ENCODE peak calls at places on chromosomes 5 and 9, in six cellular contexts. F is osteocyte, W is endothelial cell, K is HCT116, G is astrocyte of the spinal cord, C is adrenal gland. Y is an unnamed sample.
A peak's percentile ranks its signal among the peaks of the same experiment; 100 is the strongest.

GRCh38 chr5:126865299-126865698 is 88.4 kb downstream of the LMNB1 start:
- DNase-seq in C (no peak), F (no peak), G (peak; percentile 82), K (no peak), W (no peak), Y (no peak)

GRCh38 chr5:109345699-109346098 is 64.1 kb downstream of the PJA2 start:
- DNase-seq in F (no peak), W (no peak), K (no peak), C (no peak), G (no peak), Y (no peak)

GRCh38 chr5:27026059-27026458 is 12.3 kb downstream of the CDH9 start:
- DNase-seq in F (no peak), G (no peak), C (no peak), W (no peak), K (no peak), Y (no peak)

GRCh38 chr5:142561029-142561428 is 124.9 kb downstream of the FGF1 start:
- DNase-seq in K (no peak), F (no peak), C (no peak), G (no peak), W (no peak), Y (no peak)

GRCh38 chr5:128237504-128237903 is 153.9 kb downstream of the SLC12A2 start:
- DNase-seq in K (no peak), F (no peak), G (peak; percentile 65), W (no peak), C (no peak), Y (no peak)

GRCh38 chr5:180609817-180610550 is 18.7 kb upstream of the SCGB3A1 start:
- DNase-seq in F (no peak), W (no peak), K (no peak), C (no peak), G (no peak), Y (no peak)

GRCh38 chr5:170863646-170864045 is 1.8 kb downstream of the RANBP17 start:
- DNase-seq in C (no peak), F (no peak), W (no peak), K (no peak), G (peak; percentile 82), Y (no peak)

GRCh38 chr9:35827486-35827885 is 1.0 kb downstream of the FAM221B start:
- DNase-seq in W (no peak), F (no peak), G (peak; percentile 40), C (no peak), K (no peak), Y (no peak)

GRCh38 chr9:95939472-95939871 is 64.0 kb downstream of the ERCC6L2 start:
- DNase-seq in G (no peak), C (no peak), F (no peak), W (no peak), K (no peak), Y (no peak)

GRCh38 chr9:95936579-95937075 is 61.1 kb downstream of the ERCC6L2 start:
- DNase-seq in W (no peak), K (no peak), F (no peak), C (no peak), G (no peak), Y (no peak)

GRCh38 chr9:95937131-95937530 is 61.6 kb downstream of the ERCC6L2 start:
- DNase-seq in G (no peak), W (no peak), K (no peak), F (no peak), C (no peak), Y (no peak)

GRCh38 chr9:95940265-95940664 is 64.8 kb downstream of the ERCC6L2 start:
- DNase-seq in C (no peak), W (no peak), F (no peak), G (no peak), K (no peak), Y (no peak)

DNA sequence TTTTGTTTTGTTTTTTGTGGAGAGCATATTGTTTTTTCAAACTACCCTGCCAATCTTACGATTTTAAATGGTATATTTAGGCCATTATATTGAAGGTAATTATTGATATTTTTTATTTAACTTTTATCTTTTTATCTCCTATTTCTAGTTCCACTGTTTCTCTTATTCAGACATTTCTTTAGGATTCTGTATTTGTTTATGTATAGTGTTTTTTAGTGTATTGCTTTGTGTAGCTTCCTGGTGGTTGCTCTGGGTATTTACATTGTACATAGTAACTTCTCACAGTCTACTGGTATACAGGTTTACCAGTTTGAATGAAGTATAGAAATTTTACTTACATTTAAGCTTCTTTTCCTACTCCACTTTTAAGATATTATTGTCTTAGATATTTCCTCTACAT is 63.2 kb downstream of the ERCC6L2 start:
- DNase-seq in W (no peak), F (no peak), K (no peak), G (no peak), C (no peak), Y (no peak)
- TF ChIP-seq CTCF in W (peak; percentile 26), F (no peak), K (no peak), G (peak; percentile 24), C (no peak), Y (no peak)

DNA sequence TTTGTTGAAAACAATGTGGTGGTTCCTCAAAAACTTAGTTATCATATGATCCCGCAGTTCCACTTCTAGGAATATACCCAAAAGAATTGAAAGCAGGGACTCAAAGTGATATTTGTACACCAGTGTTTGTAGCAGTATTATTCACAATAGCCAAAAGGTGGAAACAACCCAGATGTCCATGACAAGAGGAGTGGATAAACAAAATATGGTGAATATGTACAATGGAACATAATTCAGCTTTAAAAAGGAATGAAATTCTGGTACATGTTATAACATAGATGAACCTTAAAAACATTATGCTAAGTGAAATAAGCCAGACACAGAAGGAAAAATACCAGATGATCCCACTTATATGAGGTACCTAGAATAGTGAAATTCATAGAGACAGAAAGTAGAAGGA is 28.9 kb downstream of the IRF1 start:
- DNase-seq in K (no peak), C (no peak), W (no peak), F (no peak), G (no peak), Y (no peak)
- TF ChIP-seq CTCF in K (no peak), C (no peak), W (no peak), F (no peak), G (no peak), Y (no peak)

GRCh38 chr5:14306415-14306814 is 163.3 kb downstream of the TRIO start:
- DNase-seq in K (no peak), F (no peak), W (no peak), C (no peak), G (peak; percentile 28), Y (no peak)
- TF ChIP-seq CTCF in K (no peak), F (no peak), W (no peak), C (no peak), G (no peak), Y (no peak)

GRCh38 chr9:133460405-133461175 is 812 bp downstream of the CACFD1 start:
- DNase-seq in C (peak; percentile 82), F (no peak), G (peak; percentile 9), W (peak; percentile 58), K (no peak), Y (peak; percentile 76)

GRCh38 chr9:133459476-133460404 is at the start of gene CACFD1:
- DNase-seq in W (peak; percentile 95), F (peak; percentile 97), C (peak; percentile 98), G (peak; percentile 93), K (peak; percentile 85), Y (peak; percentile 99)

GRCh38 chr9:133463864-133464615 is 4.3 kb downstream of the CACFD1 start:
- DNase-seq in W (no peak), F (no peak), G (no peak), K (no peak), C (no peak), Y (no peak)

GRCh38 chr9:133463234-133463863 is 3.6 kb downstream of the CACFD1 start:
- DNase-seq in F (no peak), C (no peak), K (no peak), W (no peak), G (no peak), Y (no peak)

GRCh38 chr9:133461975-133462374 is 2.2 kb downstream of the CACFD1 start:
- DNase-seq in K (no peak), F (no peak), C (no peak), W (no peak), G (no peak), Y (no peak)
- TF ChIP-seq CTCF in K (no peak), F (no peak), C (no peak), W (no peak), G (no peak), Y (no peak)

Y was measured in GM13976.